ENCODE peak calls at places on chromosomes 3 and 15, in seven cellular contexts. I, Z, F, E, H, V and R are unnamed samples.

GRCh38 chr3:59310736-59311135 is 260.9 kb upstream of the CFAP20DC start:
- DNase-seq in V (peak), E (no peak), Z (no peak), I (no peak), F (no peak), H (no peak), R (no peak)

GRCh38 chr3:20066079-20066478 is 25.8 kb downstream of the KAT2B start:
- DNase-seq in Z (no peak), E (no peak), I (no peak), F (no peak), H (no peak), V (no peak), R (no peak)

GRCh38 chr15:43225201-43225949 is 4.6 kb upstream of the EPB42 start:
- DNase-seq in H (peak), Z (peak), V (peak), I (no peak), F (no peak), E (no peak), R (peak)

GRCh38 chr3:188362405-188362831 is 208.5 kb downstream of the LPP start:
- DNase-seq in E (no peak), H (no peak), V (peak), Z (peak), I (no peak), F (no peak), R (peak)

GRCh38 chr3:99532246-99532645 is 106.1 kb upstream of the COL8A1 start:
- DNase-seq in E (no peak), H (peak), Z (peak), I (no peak), V (peak), F (no peak), R (peak)

GRCh38 chr3:52185311-52185710 is 12.6 kb upstream of the ALAS1 start:
- DNase-seq in V (no peak), E (no peak), H (no peak), Z (no peak), F (no peak), I (no peak), R (no peak)

GRCh38 chr15:56805466-56806146 is 72.3 kb upstream of the ZNF280D start:
- DNase-seq in H (no peak), F (no peak), I (no peak), V (peak), Z (peak), E (peak), R (peak)

GRCh38 chr3:161599702-161600101 is 103.1 kb downstream of the OTOL1 start:
- DNase-seq in Z (no peak), V (no peak), I (no peak), F (no peak), H (no peak), E (no peak), R (no peak)

GRCh38 chr15:73052679-73053397 is 575 bp downstream of the NEO1 start:
- DNase-seq in I (peak), E (peak), V (peak), Z (peak), H (peak), F (peak), R (peak)

GRCh38 chr3:58072046-58072445 is 63.8 kb downstream of the FLNB start:
- DNase-seq in Z (peak), H (no peak), V (peak), E (no peak), F (no peak), I (no peak), R (no peak)

GRCh38 chr15:100727291-100727851 is 125.0 kb downstream of the ASB7 start:
- DNase-seq in Z (no peak), E (peak), I (no peak), F (peak), V (peak), H (no peak), R (peak)

GRCh38 chr3:127171721-127172120 is 21.2 kb upstream of the PRR23E start:
- DNase-seq in I (no peak), H (no peak), Z (no peak), V (no peak), E (no peak), F (peak), R (no peak)

GRCh38 chr15:66768984-66769383 is 66.9 kb downstream of the SMAD6 start:
- DNase-seq in E (no peak), H (no peak), I (no peak), Z (no peak), F (no peak), V (no peak), R (no peak)

GRCh38 chr3:119194237-119195150 is 21.1 kb downstream of the UPK1B start:
- DNase-seq in F (no peak), Z (no peak), H (no peak), I (no peak), V (no peak), E (no peak), R (peak)

GRCh38 chr3:42032693-42033349 is 58.3 kb upstream of the TRAK1 start:
- DNase-seq in I (no peak), V (peak), H (no peak), F (peak), Z (peak), E (no peak), R (peak)

GRCh38 chr3:149273096-149273751 is 51.6 kb upstream of the CP start:
- DNase-seq in Z (peak), H (peak), F (no peak), V (peak), I (peak), E (no peak), R (peak)

GRCh38 chr15:70318996-70319465 is 221.3 kb upstream of the TLE3 start:
- DNase-seq in F (peak), E (no peak), V (no peak), H (no peak), Z (peak), I (no peak), R (peak)

GRCh38 chr15:91515188-91515754 is 338.2 kb upstream of the SLCO3A1 start:
- DNase-seq in E (no peak), H (no peak), Z (peak), I (peak), V (peak), F (peak), R (peak)

GRCh38 chr3:59935025-59935424 is 885.2 kb upstream of the CFAP20DC start:
- DNase-seq in H (no peak), Z (no peak), E (no peak), V (no peak), I (no peak), F (no peak), R (no peak)

GRCh38 chr3:25960776-25961175 is 170.9 kb downstream of the OXSM start:
- DNase-seq in Z (no peak), H (no peak), E (no peak), F (no peak), V (no peak), I (no peak), R (no peak)

GRCh38 chr3:167940241-167940640 is 155.5 kb downstream of the GOLIM4 start:
- DNase-seq in E (no peak), V (peak), I (no peak), F (no peak), H (no peak), Z (peak), R (no peak)

GRCh38 chr3:112984485-112984884 is 6.3 kb upstream of the GTPBP8 start:
- DNase-seq in E (no peak), I (no peak), H (no peak), Z (peak), V (peak), F (no peak), R (peak)

GRCh38 chr3:71917540-71917939 is 132.6 kb upstream of the PROK2 start:
- DNase-seq in V (no peak), H (no peak), Z (no peak), E (no peak), I (no peak), F (no peak), R (no peak)

GRCh38 chr3:115418583-115418982 is 204.7 kb upstream of the GAP43 start:
- DNase-seq in F (no peak), Z (no peak), I (no peak), H (peak), V (no peak), E (no peak), R (no peak)

GRCh38 chr3:124846189-124846588 is 41.0 kb downstream of the ITGB5 start:
- DNase-seq in V (peak), F (no peak), E (no peak), Z (peak), I (no peak), H (no peak), R (peak)

GRCh38 chr15:57395292-57395691 is 19.0 kb downstream of the CGNL1 start:
- DNase-seq in F (no peak), E (no peak), H (no peak), V (peak), Z (peak), I (no peak), R (peak)

GRCh38 chr15:74833376-74834107 is 7.1 kb downstream of the CPLX3 start:
- DNase-seq in Z (no peak), H (no peak), F (no peak), V (no peak), E (peak), I (no peak), R (no peak)

GRCh38 chr3:194690501-194691372 is 5.1 kb downstream of the FAM43A start:
- DNase-seq in V (peak), I (no peak), E (no peak), F (no peak), Z (no peak), H (peak), R (peak)

GRCh38 chr3:68876112-68876713 is 56.1 kb downstream of the TAFA4 start:
- DNase-seq in E (no peak), V (peak), Z (peak), F (no peak), I (no peak), H (peak), R (peak)

GRCh38 chr3:184371570-184372018 is 6.4 kb downstream of the THPO start:
- DNase-seq in E (peak), F (peak), H (peak), Z (peak), V (peak), I (peak), R (peak)

GRCh38 chr3:186790261-186790981 is 7.0 kb downstream of the EIF4A2 start:
- DNase-seq in F (no peak), V (peak), I (no peak), Z (peak), E (no peak), H (peak), R (peak)
- TF ChIP-seq CTCF in F (no peak), V (no peak), I (no peak), Z (no peak), E (peak), H (peak), R (peak)

GRCh38 chr3:141682007-141682406 is 56.1 kb upstream of the RNF7 start:
- DNase-seq in V (no peak), Z (no peak), H (no peak), F (no peak), I (no peak), E (no peak), R (no peak)

GRCh38 chr3:141684758-141685157 is 53.3 kb upstream of the RNF7 start:
- DNase-seq in Z (no peak), V (no peak), H (no peak), E (no peak), I (no peak), F (no peak), R (no peak)

GRCh38 chr3:141690366-141691072 is 47.6 kb upstream of the RNF7 start:
- DNase-seq in Z (no peak), E (no peak), H (no peak), F (no peak), V (no peak), I (no peak), R (no peak)

GRCh38 chr3:141682921-141683320 is 55.2 kb upstream of the RNF7 start:
- DNase-seq in F (no peak), E (no peak), I (no peak), V (no peak), H (no peak), Z (no peak), R (no peak)

GRCh38 chr3:141686477-141687280 is 51.4 kb upstream of the RNF7 start:
- DNase-seq in E (peak), I (peak), H (no peak), V (peak), Z (peak), F (peak), R (peak)
- H3K4me3 ChIP-seq in E (peak), I (peak), H (peak), V (no peak), Z (peak), F (peak), R (peak)

GRCh38 chr3:123158330-123158729 is 43.4 kb upstream of the SEC22A start:
- DNase-seq in F (no peak), H (no peak), I (no peak), Z (no peak), V (peak), E (peak), R (no peak)

GRCh38 chr3:123163146-123163545 is 38.6 kb upstream of the SEC22A start:
- DNase-seq in H (no peak), E (no peak), F (no peak), Z (no peak), I (no peak), V (no peak), R (no peak)

GRCh38 chr3:123159926-123160635 is 41.7 kb upstream of the SEC22A start:
- DNase-seq in V (no peak), F (no peak), E (no peak), Z (no peak), I (no peak), H (no peak), R (no peak)

GRCh38 chr3:123158899-123159390 is 42.8 kb upstream of the SEC22A start:
- DNase-seq in E (no peak), I (no peak), Z (no peak), V (no peak), F (no peak), H (no peak), R (no peak)

GRCh38 chr3:123161167-123161566 is 40.6 kb upstream of the SEC22A start:
- DNase-seq in H (no peak), F (no peak), E (no peak), I (no peak), V (no peak), Z (no peak), R (no peak)
- TF ChIP-seq CTCF in H (peak), F (no peak), E (no peak), I (no peak), V (peak), Z (no peak), R (no peak)

GRCh38 chr15:99504823-99505551 is 60.8 kb upstream of the MEF2A start:
- DNase-seq in E (no peak), F (no peak), V (peak), Z (peak), I (no peak), H (peak), R (peak)

GRCh38 chr15:99508807-99509311 is 56.9 kb upstream of the MEF2A start:
- DNase-seq in V (no peak), F (no peak), Z (no peak), H (peak), I (no peak), E (no peak), R (no peak)

GRCh38 chr15:99506399-99506798 is 59.4 kb upstream of the MEF2A start:
- DNase-seq in Z (no peak), H (no peak), I (no peak), V (no peak), F (no peak), E (no peak), R (no peak)

GRCh38 chr15:99507732-99508571 is 57.8 kb upstream of the MEF2A start:
- DNase-seq in H (no peak), V (no peak), I (peak), F (no peak), E (no peak), Z (peak), R (peak)

GRCh38 chr15:99507016-99507731 is 58.6 kb upstream of the MEF2A start:
- DNase-seq in H (peak), F (no peak), V (no peak), E (no peak), Z (peak), I (peak), R (peak)
- H3K4me3 ChIP-seq in H (peak), F (no peak), V (no peak), E (no peak), Z (no peak), I (no peak), R (no peak)

DNA sequence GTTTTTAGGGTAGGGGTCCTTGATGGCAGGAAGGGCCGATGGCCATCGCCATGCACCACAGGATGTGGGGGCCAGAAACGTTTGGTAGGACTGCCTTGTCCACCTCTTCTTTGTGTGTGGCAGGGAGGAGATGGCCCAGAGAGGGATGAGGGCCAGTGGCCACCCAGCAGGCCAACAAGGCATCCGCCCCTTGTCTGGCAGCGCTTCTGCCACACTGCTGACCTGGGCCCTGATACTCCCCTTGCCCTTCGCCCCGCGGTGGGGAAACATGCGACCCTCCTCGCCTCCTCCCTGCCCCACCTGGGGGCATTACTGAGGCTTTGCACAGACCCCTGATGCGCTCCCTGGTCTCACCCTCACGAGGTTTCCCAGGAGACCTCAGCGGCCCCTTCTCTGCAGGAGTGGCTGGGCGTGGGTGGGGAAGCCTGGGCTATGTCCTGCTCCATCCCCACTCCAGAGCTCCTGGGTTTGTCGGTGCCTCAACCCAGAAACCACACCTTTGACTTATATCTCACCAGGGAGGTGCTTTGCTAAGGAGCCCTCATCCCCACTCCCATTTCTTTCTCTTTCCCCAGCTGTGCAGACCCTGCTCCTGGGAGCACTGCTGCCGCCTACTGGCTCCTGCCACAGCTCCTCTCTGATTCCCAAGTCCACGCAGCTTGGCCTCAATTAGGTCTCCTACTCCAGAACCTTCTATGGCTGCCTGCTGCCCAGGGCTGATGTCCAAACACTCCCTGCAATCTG is 38.7 kb downstream of the FEM1B start:
- DNase-seq in F (peak), Z (no peak), E (no peak), H (peak), I (peak), V (no peak), R (peak)
- TF ChIP-seq CTCF in F (no peak), Z (peak), E (no peak), H (peak), I (no peak), V (peak), R (peak)

GRCh38 chr3:13119471-13120220 is 46.4 kb upstream of the IQSEC1 start:
- DNase-seq in I (no peak), E (peak), V (no peak), F (no peak), H (no peak), Z (no peak), R (no peak)
- H3K4me3 ChIP-seq in I (no peak), E (no peak), V (no peak), F (no peak), H (no peak), Z (no peak), R (no peak)

GRCh38 chr15:63447277-63447676 is 57.1 kb upstream of the USP3 start:
- DNase-seq in I (no peak), Z (no peak), V (no peak), H (no peak), F (no peak), E (no peak), R (no peak)

GRCh38 chr15:63444607-63445006 is 59.8 kb upstream of the USP3 start:
- DNase-seq in Z (no peak), E (no peak), V (no peak), H (no peak), F (no peak), I (no peak), R (no peak)

GRCh38 chr15:63449711-63450110 is 54.7 kb upstream of the USP3 start:
- DNase-seq in F (no peak), I (no peak), V (no peak), Z (no peak), E (no peak), H (no peak), R (peak)

GRCh38 chr15:63448261-63448660 is 56.1 kb upstream of the USP3 start:
- DNase-seq in F (no peak), H (no peak), E (no peak), V (no peak), Z (no peak), I (no peak), R (no peak)

DNA sequence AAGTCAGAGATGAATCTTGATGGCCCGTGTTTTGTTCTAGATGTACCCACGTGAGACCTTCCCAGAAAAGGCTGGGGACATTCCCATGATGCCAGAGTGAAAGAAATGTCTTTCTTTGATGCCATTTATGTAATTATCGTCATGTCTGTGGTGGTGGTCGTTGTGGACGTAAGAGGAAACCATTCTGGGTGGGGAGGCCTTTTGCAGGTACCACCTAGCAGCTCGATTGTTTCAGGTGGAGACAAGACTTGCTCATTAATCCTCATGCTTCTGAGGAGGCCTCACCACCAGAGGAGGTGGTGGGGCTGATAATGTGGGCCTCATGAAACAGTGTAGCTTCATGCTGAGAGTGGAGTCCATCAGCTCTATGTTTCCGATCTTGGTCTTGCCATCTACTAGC is 58.1 kb upstream of the USP3 start:
- DNase-seq in V (no peak), H (no peak), I (no peak), E (no peak), Z (no peak), F (no peak), R (no peak)
- TF ChIP-seq CTCF in V (no peak), H (no peak), I (no peak), E (no peak), Z (no peak), F (no peak), R (no peak)